ENCODE peak calls at places on chromosomes 2 and 18, in four cellular contexts. Y is heart right ventricle, G is IMR-90, R is brain microvascular endothelial cell. N is an unnamed sample.

GRCh38 chr2:118046628-118047210 is 32.8 kb upstream of the CCDC93 start:
- DNase-seq in Y (no peak), G (peak), R (no peak), N (peak)

GRCh38 chr2:208373460-208374089 is 33.0 kb upstream of the PTH2R start:
- DNase-seq in Y (no peak), G (peak), R (peak), N (peak)

GRCh38 chr2:6855860-6856547 is 9.7 kb downstream of the CMPK2 start:
- DNase-seq in Y (no peak), G (no peak), R (no peak), N (no peak)

GRCh38 chr2:51795248-51795888 is 763.4 kb upstream of the NRXN1 start:
- DNase-seq in Y (no peak), G (no peak), R (no peak), N (no peak)

GRCh38 chr2:32652555-32653209 is 24.8 kb downstream of the TTC27 start:
- DNase-seq in Y (no peak), G (peak), R (no peak), N (peak)

GRCh38 chr2:43055086-43055912 is 171.1 kb downstream of the ZFP36L2 start:
- DNase-seq in Y (no peak), G (no peak), R (no peak), N (no peak)

GRCh38 chr2:197969391-197969893 is 165.0 kb downstream of the PLCL1 start:
- DNase-seq in Y (no peak), G (peak), R (peak), N (peak)

GRCh38 chr2:96083064-96083889 is 33.1 kb downstream of the ADRA2B start:
- DNase-seq in Y (peak), G (no peak), R (no peak), N (no peak)

GRCh38 chr2:241762321-241762932 is 14.2 kb upstream of the GAL3ST2 start:
- DNase-seq in Y (no peak), G (no peak), R (no peak), N (no peak)

GRCh38 chr2:133734699-133735098 is 166.4 kb upstream of the NCKAP5 start:
- DNase-seq in Y (no peak), G (no peak), R (no peak), N (no peak)

GRCh38 chr2:218904176-218904575 is 23.5 kb downstream of the WNT10A start:
- DNase-seq in Y (no peak), G (no peak), R (no peak), N (peak)

GRCh38 chr2:236579746-236580315 is 10.2 kb downstream of the ACKR3 start:
- DNase-seq in Y (no peak), G (no peak), R (no peak), N (no peak)

GRCh38 chr2:6639870-6640639 is 225.7 kb downstream of the CMPK2 start:
- DNase-seq in Y (no peak), G (no peak), R (no peak), N (no peak)

GRCh38 chr18:55790296-55790695 is 202.3 kb upstream of the TCF4 start:
- DNase-seq in Y (no peak), G (peak), R (peak), N (peak)

GRCh38 chr2:97908208-97908676 is 87.5 kb downstream of the TMEM131 start:
- DNase-seq in Y (no peak), G (no peak), R (no peak), N (no peak)

GRCh38 chr2:31199206-31199605 is 18.1 kb downstream of the CAPN14 start:
- DNase-seq in Y (no peak), G (no peak), R (no peak), N (no peak)

GRCh38 chr2:9631976-9632700 is 1.3 kb upstream of the YWHAQ start:
- DNase-seq in Y (no peak), G (no peak), R (no peak), N (no peak)
- TF ChIP-seq CTCF in Y (no peak), G (no peak), R (no peak), N (no peak)

GRCh38 chr2:12722445-12723316 is 5.9 kb downstream of the TRIB2 start:
- DNase-seq in Y (no peak), G (no peak), R (no peak), N (no peak)
- TF ChIP-seq CTCF in Y (no peak), G (peak), R (peak), N (peak)

DNA sequence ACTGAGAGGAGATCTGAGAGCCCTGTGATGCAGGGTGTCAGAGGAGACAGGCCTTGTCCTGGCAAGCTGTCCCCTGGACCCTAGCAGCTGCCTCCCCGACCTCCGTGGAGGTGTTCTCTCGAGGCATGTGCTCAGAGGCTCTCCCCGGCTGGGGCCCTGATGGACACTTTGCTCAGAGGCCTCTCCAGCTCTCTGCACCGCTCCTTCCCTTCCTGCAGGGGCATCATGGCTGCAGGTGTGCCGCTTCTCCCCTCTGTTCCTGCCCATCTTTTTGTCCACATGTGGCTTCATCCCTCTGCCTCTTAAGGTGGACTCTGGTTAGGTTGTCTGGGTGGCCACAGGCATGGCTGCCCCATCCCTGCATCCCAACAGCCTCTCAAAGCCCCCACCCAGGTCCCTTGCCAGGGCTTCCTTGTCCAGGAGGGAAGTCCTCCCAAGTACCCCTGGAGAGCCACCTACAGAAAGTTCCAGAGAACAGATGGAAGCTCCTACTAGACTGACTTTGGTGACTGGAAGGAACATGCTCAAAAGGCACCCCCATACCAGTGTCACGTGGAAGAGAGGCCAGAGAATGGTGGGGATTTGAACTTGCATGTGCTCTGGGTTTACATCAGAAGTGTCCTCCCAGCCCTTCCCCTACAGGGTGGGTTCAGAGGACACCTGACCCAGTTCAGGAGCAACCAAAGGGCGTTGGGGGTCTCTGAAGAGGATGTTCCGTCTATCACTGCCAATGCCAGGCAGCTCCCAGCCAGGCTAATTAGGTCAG is 120.4 kb downstream of the KLHL29 start:
- DNase-seq in Y (no peak), G (no peak), R (no peak), N (no peak)
- TF ChIP-seq CTCF in Y (no peak), G (no peak), R (peak), N (peak)

GRCh38 chr2:151162185-151162584 is 99.5 kb downstream of the RBM43 start:
- DNase-seq in Y (no peak), G (peak), R (peak), N (peak)
- TF ChIP-seq CTCF in Y (no peak), G (peak), R (peak), N (peak)

GRCh38 chr2:53200072-53200471 is 567.5 kb upstream of the CHAC2 start:
- DNase-seq in Y (no peak), G (no peak), R (no peak), N (no peak)

GRCh38 chr2:53202063-53202462 is 565.5 kb upstream of the CHAC2 start:
- DNase-seq in Y (no peak), G (peak), R (peak), N (peak)
- TF ChIP-seq CTCF in Y (no peak), G (peak), R (peak), N (peak)

DNA sequence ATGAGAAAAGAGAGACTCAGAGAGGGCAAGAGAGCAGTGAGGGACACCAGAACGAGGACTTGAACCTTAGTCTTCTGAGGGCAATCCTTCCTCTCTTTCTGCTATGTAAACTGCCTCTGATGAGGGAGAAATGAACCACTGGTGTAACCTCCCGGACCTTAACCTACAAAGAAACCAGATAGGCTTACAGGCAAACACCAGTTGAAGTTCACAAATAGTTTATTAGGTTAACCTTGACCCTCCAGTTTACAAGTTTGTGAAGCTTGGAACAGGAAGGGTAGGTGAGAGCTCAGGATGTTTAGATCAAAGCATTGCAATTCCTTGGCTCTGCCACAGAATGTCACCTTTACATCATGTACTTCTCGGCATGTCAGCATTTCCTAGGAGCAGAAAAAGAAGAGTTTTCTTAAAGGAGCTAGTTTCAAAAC is 486.4 kb upstream of the SPRED2 start:
- DNase-seq in Y (no peak), G (no peak), R (no peak), N (no peak)
- TF ChIP-seq CTCF in Y (no peak), G (no peak), R (no peak), N (no peak)

DNA sequence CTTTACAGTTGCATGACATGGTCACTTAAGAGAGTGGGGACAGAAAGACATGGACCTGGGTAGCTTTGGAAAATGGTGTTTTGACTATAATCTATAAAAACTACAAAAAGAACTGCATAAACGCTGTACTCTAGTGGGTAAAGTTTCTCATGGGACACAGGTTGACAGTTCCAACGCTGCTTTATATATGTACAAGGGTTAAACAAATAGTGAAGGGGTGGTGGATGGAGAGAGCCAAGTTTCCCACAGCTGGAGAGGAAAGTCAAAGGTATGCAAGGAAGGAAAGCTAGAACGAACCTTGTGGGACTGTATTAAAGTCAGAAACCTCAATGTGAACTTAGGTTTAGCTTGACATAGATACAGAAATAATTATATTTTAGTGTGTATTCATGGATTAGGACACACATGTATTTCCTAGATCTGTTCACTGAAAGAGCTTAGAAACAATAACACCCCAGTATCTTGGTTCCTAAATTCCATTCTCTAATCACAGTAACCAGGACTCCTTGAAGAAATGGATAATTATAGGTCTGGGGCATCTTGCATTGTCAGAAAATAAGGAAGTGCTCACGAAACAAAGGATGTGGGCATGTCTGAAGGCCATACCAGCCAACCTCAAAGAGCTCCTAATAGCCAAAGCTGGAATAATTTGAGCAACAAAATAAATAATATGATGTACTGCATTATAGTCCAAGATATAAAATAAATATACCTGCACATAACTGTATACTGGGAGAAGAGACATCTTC is 28.8 kb downstream of the TANC1 start:
- DNase-seq in Y (no peak), G (no peak), R (no peak), N (no peak)
- TF ChIP-seq CTCF in Y (no peak), G (no peak), R (no peak), N (no peak)

GRCh38 chr2:227499971-227500630 is 28.1 kb downstream of the AGFG1 start:
- DNase-seq in Y (no peak), G (no peak), R (no peak), N (no peak)
- TF ChIP-seq CTCF in Y (no peak), G (no peak), R (no peak), N (no peak)

DNA sequence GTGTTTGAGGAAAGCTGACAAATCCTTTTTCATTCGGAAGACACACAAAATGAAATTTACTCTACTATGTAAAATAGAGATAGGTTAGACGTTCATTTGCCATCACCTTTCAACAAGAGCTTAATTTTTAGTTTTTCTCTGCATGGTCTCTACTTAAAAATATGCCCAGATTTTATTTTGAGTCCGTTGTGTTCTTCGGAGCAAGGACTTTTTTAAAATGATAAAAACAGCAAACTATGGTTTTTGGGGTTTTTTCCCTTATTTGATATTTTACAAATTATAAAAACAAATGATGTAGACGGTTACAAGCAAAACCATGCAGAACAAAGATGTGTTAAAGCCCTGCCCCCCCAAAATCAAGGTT is 53.3 kb upstream of the RBM44 start:
- DNase-seq in Y (no peak), G (no peak), R (no peak), N (no peak)
- TF ChIP-seq CTCF in Y (no peak), G (no peak), R (no peak), N (no peak)

N was measured in fibroblast of pulmonary artery.